ENCODE peak calls at places on chromosome 10, in four cellular contexts. One of them, this sample, is unnamed.

GRCh38 chr10:131900350-131901152 is at the start of gene PPP2R2D:
- DNase-seq in WTC11: peak
- DNase-seq in HepG2: peak
- DNase-seq in K562: peak
- DNase-seq in this sample: peak

GRCh38 chr10:14926722-14927416 is 27.0 kb downstream of the DCLRE1C start:
- DNase-seq in WTC11: no peak
- DNase-seq in HepG2: no peak
- DNase-seq in K562: no peak
- DNase-seq in this sample: no peak

GRCh38 chr10:71212249-71213126 is at the start of gene UNC5B:
- DNase-seq in WTC11: peak
- DNase-seq in HepG2: peak
- DNase-seq in K562: peak
- DNase-seq in this sample: peak

GRCh38 chr10:131230166-131230565 is 81.4 kb downstream of the TCERG1L start:
- DNase-seq in WTC11: no peak
- DNase-seq in HepG2: no peak
- DNase-seq in K562: no peak
- DNase-seq in this sample: no peak

GRCh38 chr10:11863353-11864105 is 40.4 kb downstream of the PROSER2 start:
- DNase-seq in WTC11: no peak
- DNase-seq in HepG2: no peak
- DNase-seq in K562: no peak
- DNase-seq in this sample: no peak

GRCh38 chr10:3716093-3716492 is 68.9 kb downstream of the KLF6 start:
- DNase-seq in WTC11: no peak
- DNase-seq in HepG2: no peak
- DNase-seq in K562: no peak
- DNase-seq in this sample: no peak

GRCh38 chr10:80701706-80702105 is 164.0 kb downstream of the SH2D4B start:
- DNase-seq in WTC11: no peak
- DNase-seq in HepG2: no peak
- DNase-seq in K562: no peak
- DNase-seq in this sample: no peak

GRCh38 chr10:71777213-71777985 is 4.1 kb upstream of the VSIR start:
- DNase-seq in WTC11: no peak
- DNase-seq in HepG2: no peak
- DNase-seq in K562: no peak
- DNase-seq in this sample: no peak

GRCh38 chr10:1187151-1187854 is 131.1 kb downstream of the WDR37 start:
- DNase-seq in WTC11: peak
- DNase-seq in HepG2: no peak
- DNase-seq in K562: no peak
- DNase-seq in this sample: no peak

DNA sequence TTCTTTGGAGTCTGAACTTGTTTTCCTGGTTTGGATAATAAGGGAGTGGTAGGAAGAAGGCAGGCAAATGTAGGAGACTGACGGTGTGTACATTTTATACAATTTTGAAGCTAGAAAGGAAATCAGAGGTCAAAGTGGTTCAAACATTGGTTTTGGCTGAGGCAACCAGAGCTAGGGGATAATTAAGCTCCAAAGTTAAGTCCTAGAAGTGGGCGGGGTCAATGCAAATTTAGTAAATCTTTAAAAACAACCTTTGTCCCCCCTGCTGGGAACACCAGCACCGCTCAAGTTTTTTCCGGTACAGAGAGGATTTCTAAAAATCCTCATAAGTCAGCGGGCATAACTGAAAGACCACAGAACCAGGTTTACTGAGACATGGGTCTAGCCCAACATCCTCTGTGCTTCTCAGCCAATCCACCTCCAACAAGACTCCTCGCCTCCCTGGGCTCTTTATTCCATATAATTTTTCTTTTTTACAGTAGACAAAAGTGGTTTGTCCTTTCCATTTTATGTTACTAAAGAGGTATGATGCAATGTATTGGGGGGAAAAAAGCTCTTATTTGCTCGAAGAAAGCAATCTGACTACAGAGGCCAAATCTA is 1.7 kb downstream of the GLUD1 start:
- DNase-seq in WTC11: peak
- DNase-seq in HepG2: peak
- DNase-seq in K562: peak
- DNase-seq in this sample: no peak
- TF ChIP-seq HMGXB4 in WTC11: no peak
- TF ChIP-seq HMGXB4 in HepG2: no peak
- TF ChIP-seq HMGXB4 in K562: no peak
- TF ChIP-seq HMGXB4 in this sample: no peak

GRCh38 chr10:18204050-18204449 is 63.8 kb downstream of the CACNB2 start:
- DNase-seq in WTC11: no peak
- DNase-seq in HepG2: no peak
- DNase-seq in K562: no peak
- DNase-seq in this sample: no peak
- TF ChIP-seq HMGXB4 in WTC11: no peak
- TF ChIP-seq HMGXB4 in HepG2: no peak
- TF ChIP-seq HMGXB4 in K562: no peak
- TF ChIP-seq HMGXB4 in this sample: no peak

DNA sequence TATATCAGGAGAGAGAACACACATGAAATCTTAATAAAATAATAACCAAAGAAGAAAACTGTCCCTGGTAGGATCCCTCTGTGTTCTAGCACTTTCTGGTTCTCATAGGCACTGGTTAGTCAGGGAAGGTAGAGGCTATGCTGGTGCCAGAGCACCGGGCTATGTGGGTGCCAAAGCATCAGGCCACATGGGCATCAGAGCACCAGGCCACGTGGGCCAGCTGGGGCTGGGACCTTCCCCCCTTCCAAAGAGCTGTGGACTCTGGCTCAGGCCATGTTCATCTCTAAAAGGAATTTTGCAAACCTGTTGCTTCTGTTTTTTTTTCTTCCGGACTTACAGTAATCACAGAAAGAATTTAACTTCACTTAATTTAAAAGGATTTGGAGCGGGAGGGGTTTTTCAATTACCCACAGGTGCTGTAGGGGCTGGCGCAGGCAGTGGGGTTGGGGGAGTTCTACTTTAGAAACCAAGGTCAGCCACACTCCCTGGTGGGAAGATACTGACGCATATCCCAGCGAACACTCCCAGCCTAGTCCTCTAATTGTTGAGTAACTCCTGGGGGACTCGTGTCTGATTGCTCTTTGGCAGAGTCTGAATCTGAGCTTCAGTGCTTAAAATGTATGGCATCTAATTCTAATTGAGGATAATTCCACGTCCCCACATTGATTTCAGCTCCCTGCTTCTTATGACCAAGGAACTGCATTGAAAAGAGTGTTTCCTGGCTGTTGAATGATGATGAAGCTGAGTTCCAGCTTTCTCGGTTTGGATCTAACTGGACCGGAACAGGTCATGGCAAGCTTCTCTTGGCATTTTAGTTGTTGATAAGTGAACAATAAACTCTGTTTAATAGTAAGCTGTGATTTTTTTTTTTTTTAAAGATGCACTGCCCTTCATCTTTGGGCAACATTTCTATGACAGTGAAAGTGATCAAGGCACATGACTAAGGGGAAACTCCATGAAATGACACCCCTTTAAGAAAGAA is 110.7 kb upstream of the FZD8 start:
- DNase-seq in WTC11: no peak
- DNase-seq in HepG2: no peak
- DNase-seq in K562: no peak
- DNase-seq in this sample: no peak
- TF ChIP-seq HMGXB4 in WTC11: no peak
- TF ChIP-seq HMGXB4 in HepG2: no peak
- TF ChIP-seq HMGXB4 in K562: no peak
- TF ChIP-seq HMGXB4 in this sample: no peak

GRCh38 chr10:56745490-56745889 is 384.4 kb upstream of the ZWINT start:
- DNase-seq in WTC11: no peak
- DNase-seq in HepG2: no peak
- DNase-seq in K562: no peak
- DNase-seq in this sample: no peak
- TF ChIP-seq HMGXB4 in WTC11: no peak
- TF ChIP-seq HMGXB4 in HepG2: no peak
- TF ChIP-seq HMGXB4 in K562: no peak
- TF ChIP-seq HMGXB4 in this sample: no peak

This sample was measured in A549.